ENCODE peak calls at places on chromosomes 5 and 9, in ten cellular contexts. J is heart left ventricle, D is aorta, T is H9, R is neuronal stem cell, Q is Peyer's patch, C is Panc1, B is cardiac muscle cell, Y is transverse colon, E is kidney. X is an unnamed sample.

GRCh38 chr9:114060711-114061110 is 17.4 kb downstream of the AMBP start:
- DNase-seq in Q (no peak), T (no peak), E (no peak), J (no peak), Y (no peak), R (no peak), D (peak; percentile 67), B (no peak), C (no peak), X (no peak)

GRCh38 chr5:112933651-112934365 is 11.8 kb upstream of the REEP5 start:
- DNase-seq in Q (no peak), B (no peak), E (no peak), R (no peak), J (no peak), D (no peak), C (no peak), T (no peak), Y (no peak), X (no peak)

GRCh38 chr5:168286386-168286785 is 5.1 kb upstream of the WWC1 start:
- DNase-seq in C (no peak), Q (no peak), T (peak; percentile 83), Y (no peak), R (no peak), J (no peak), E (no peak), D (no peak), B (peak; percentile 77), X (no peak)

GRCh38 chr9:93673271-93673843 is 97.0 kb downstream of the PHF2 start:
- DNase-seq in J (peak; percentile 45), T (peak; percentile 18), E (peak; percentile 53), D (peak; percentile 62), Y (peak; percentile 4), B (no peak), R (no peak), Q (peak; percentile 22), C (no peak), X (peak; percentile 16)

GRCh38 chr9:114791312-114791711 is 14.5 kb downstream of the TNFSF15 start:
- DNase-seq in J (no peak), B (no peak), C (no peak), Y (no peak), E (no peak), Q (no peak), D (no peak), T (no peak), R (no peak), X (no peak)

GRCh38 chr9:124527781-124528180 is 20.6 kb upstream of the NR5A1 start:
- DNase-seq in C (no peak), B (no peak), J (no peak), Q (no peak), E (no peak), D (no peak), R (no peak), T (no peak), Y (no peak), X (peak; percentile 56)

GRCh38 chr5:142512680-142513042 is 173.2 kb downstream of the FGF1 start:
- DNase-seq in R (no peak), T (no peak), J (no peak), C (peak; percentile 43), Y (no peak), B (no peak), Q (no peak), D (no peak), E (peak; percentile 83), X (no peak)

GRCh38 chr9:135448570-135449180 is 30.9 kb upstream of the PPP1R26 start:
- DNase-seq in B (no peak), Y (no peak), T (no peak), Q (no peak), R (no peak), J (no peak), E (no peak), C (no peak), D (peak; percentile 27), X (no peak)

GRCh38 chr5:12323637-12324229 is 419.5 kb upstream of the CTNND2 start:
- DNase-seq in J (no peak), Y (no peak), E (no peak), D (no peak), B (no peak), R (no peak), C (no peak), Q (no peak), T (peak; percentile 99), X (no peak)

GRCh38 chr5:151751091-151751490 is 7.3 kb downstream of the ATOX1 start:
- DNase-seq in Y (no peak), C (no peak), T (no peak), Q (no peak), R (no peak), D (no peak), J (no peak), B (no peak), E (no peak), X (no peak)

GRCh38 chr5:109223521-109223920 is 186.3 kb downstream of the PJA2 start:
- DNase-seq in E (no peak), D (no peak), C (no peak), Q (no peak), B (peak; percentile 18), J (no peak), T (peak; percentile 41), R (no peak), Y (no peak), X (no peak)

GRCh38 chr5:138942066-138942465 is 66.9 kb upstream of the LRRTM2 start:
- DNase-seq in J (no peak), Q (no peak), R (no peak), Y (no peak), B (no peak), C (no peak), T (no peak), D (no peak), E (no peak), X (no peak)
- H3K4me1 ChIP-seq in J (no peaks in the 10 kb centered on the region), Q (no peaks in the 10 kb centered on the region), R (peaks cover 26% of the 10 kb centered on the region), Y (no peaks in the 10 kb centered on the region), B (peaks cover 13% of the 10 kb centered on the region), C (no peaks in the 10 kb centered on the region), T (no peaks in the 10 kb centered on the region), D (no peaks in the 10 kb centered on the region), E (peaks cover 9% of the 10 kb centered on the region), X (no peaks in the 10 kb centered on the region)

GRCh38 chr5:134537297-134537696 is 11.8 kb downstream of the JADE2 start:
- DNase-seq in T (no peak), C (no peak), E (no peak), B (no peak), R (no peak), Q (no peak), D (no peak), Y (no peak), J (no peak), X (no peak)
- H3K4me1 ChIP-seq in T (peaks cover 7% of the 10 kb centered on the region), C (peaks cover 17% of the 10 kb centered on the region), E (peaks cover 13% of the 10 kb centered on the region), B (no peaks in the 10 kb centered on the region), R (peaks cover 9% of the 10 kb centered on the region), Q (peaks cover 19% of the 10 kb centered on the region), D (no peaks in the 10 kb centered on the region), Y (peaks cover 7% of the 10 kb centered on the region), J (peaks cover 14% of the 10 kb centered on the region), X (peaks cover 36% of the 10 kb centered on the region)

GRCh38 chr9:72945391-72945790 is 7.5 kb downstream of the ALDH1A1 start:
- DNase-seq in C (no peak), Y (no peak), J (no peak), B (no peak), Q (no peak), D (no peak), T (no peak), R (no peak), E (no peak), X (no peak)

GRCh38 chr9:72946821-72947220 is 6.0 kb downstream of the ALDH1A1 start:
- DNase-seq in Q (no peak), Y (no peak), D (no peak), C (no peak), R (no peak), T (no peak), B (no peak), E (no peak), J (no peak), X (no peak)

GRCh38 chr9:72942451-72942850 is 10.4 kb downstream of the ALDH1A1 start:
- DNase-seq in T (no peak), D (no peak), B (no peak), C (no peak), R (no peak), Q (no peak), Y (no peak), E (no peak), J (no peak), X (no peak)

GRCh38 chr9:72946318-72946717 is 6.5 kb downstream of the ALDH1A1 start:
- DNase-seq in Q (no peak), B (no peak), C (no peak), J (no peak), T (no peak), E (no peak), R (no peak), D (no peak), Y (no peak), X (no peak)

GRCh38 chr9:72943844-72944462 is 8.9 kb downstream of the ALDH1A1 start:
- DNase-seq in Q (no peak), C (no peak), J (no peak), B (no peak), Y (no peak), D (no peak), T (no peak), R (no peak), E (no peak), X (no peak)
- H3K4me1 ChIP-seq in Q (no peaks in the 10 kb centered on the region), C (no peaks in the 10 kb centered on the region), J (no peaks in the 10 kb centered on the region), B (no peaks in the 10 kb centered on the region), Y (peaks cover 16% of the 10 kb centered on the region), D (peaks cover 5% of the 10 kb centered on the region), T (no peaks in the 10 kb centered on the region), R (no peaks in the 10 kb centered on the region), E (peaks cover 4% of the 10 kb centered on the region), X (peaks cover 5% of the 10 kb centered on the region)

DNA sequence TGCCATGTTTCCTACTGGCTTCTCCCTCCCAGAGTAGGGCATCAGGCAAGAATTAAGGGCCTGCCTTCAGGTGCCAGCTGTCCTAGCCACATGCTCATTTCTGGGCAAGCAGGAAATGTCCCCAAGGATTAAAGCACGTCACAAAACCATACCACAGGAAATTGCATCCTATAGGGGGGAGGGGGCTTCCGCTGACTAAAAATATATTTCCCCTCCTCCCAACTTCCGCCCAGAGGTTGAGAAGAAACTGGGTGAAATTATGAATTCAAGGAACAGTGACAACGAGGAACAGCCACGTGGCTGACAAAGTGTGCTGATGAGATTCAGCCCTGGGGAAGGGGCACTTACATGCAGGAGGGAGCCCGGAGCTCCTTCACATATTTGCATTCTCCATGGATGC is 4.1 kb downstream of the HBEGF start:
- DNase-seq in Q (no peak), R (no peak), J (peak; percentile 45), E (no peak), B (no peak), C (no peak), Y (no peak), D (no peak), T (no peak), X (peak; percentile 35)
- H3K4me1 ChIP-seq in Q (peaks cover 5% of the 10 kb centered on the region), R (peaks cover 8% of the 10 kb centered on the region), J (peaks cover 53% of the 10 kb centered on the region), E (peaks cover 19% of the 10 kb centered on the region), B (peaks cover 4% of the 10 kb centered on the region), C (peaks cover 14% of the 10 kb centered on the region), Y (peaks cover 25% of the 10 kb centered on the region), D (no peaks in the 10 kb centered on the region), T (no peaks in the 10 kb centered on the region), X (peaks cover 19% of the 10 kb centered on the region)